ENCODE peak calls at places on chromosome 5, in six cellular contexts. Z is A673, O is NT2/D1, K is choroid plexus epithelial cell, L is cortex of kidney, P is HuH-7.5. E is an unnamed sample.

GRCh38 chr5:141623197-141623596 is 4.4 kb upstream of the DIAPH1 start:
- DNase-seq in K (peak), P (no peak), L (no peak), Z (no peak), O (no peak), E (no peak)

GRCh38 chr5:141843156-141843927 is 34.9 kb downstream of the PCDH1 start:
- DNase-seq in O (no peak), Z (no peak), L (no peak), K (peak), P (no peak), E (no peak)

GRCh38 chr5:72842816-72843215 is 26.4 kb downstream of the TNPO1 start:
- DNase-seq in K (peak), P (no peak), O (no peak), L (no peak), Z (peak), E (no peak)

GRCh38 chr5:137649228-137649890 is 86.5 kb downstream of the KLHL3 start:
- DNase-seq in O (no peak), L (no peak), Z (peak), K (peak), P (no peak), E (no peak)

GRCh38 chr5:122492675-122493074 is 180.6 kb downstream of the SNCAIP start:
- DNase-seq in P (no peak), K (no peak), L (no peak), Z (peak), O (no peak), E (no peak)

GRCh38 chr5:10726179-10726912 is 34.7 kb downstream of the DAP start:
- DNase-seq in Z (no peak), P (no peak), L (no peak), O (no peak), K (no peak), E (no peak)

GRCh38 chr5:173643964-173644363 is 27.5 kb upstream of the BOD1 start:
- DNase-seq in O (peak), Z (no peak), L (no peak), P (no peak), K (peak), E (no peak)

GRCh38 chr5:3265131-3265885 is 330.3 kb upstream of the IRX1 start:
- DNase-seq in L (no peak), K (no peak), P (no peak), O (no peak), Z (no peak), E (no peak)

GRCh38 chr5:142356716-142357468 is 32.1 kb upstream of the SPRY4 start:
- DNase-seq in K (peak), Z (peak), L (no peak), O (peak), P (peak), E (peak)

GRCh38 chr5:69083412-69083811 is 10.4 kb upstream of the SLC30A5 start:
- DNase-seq in O (no peak), Z (peak), K (peak), P (no peak), L (no peak), E (no peak)

GRCh38 chr5:94524841-94525697 is 93.3 kb downstream of the KIAA0825 start:
- DNase-seq in O (peak), Z (peak), L (no peak), P (no peak), K (peak), E (no peak)

GRCh38 chr5:106386287-106386686 is 1284.5 kb downstream of the EFNA5 start:
- DNase-seq in Z (no peak), O (no peak), P (no peak), L (no peak), K (no peak), E (no peak)

GRCh38 chr5:73901455-73901854 is 275.5 kb downstream of the ARHGEF28 start:
- DNase-seq in L (no peak), Z (no peak), K (no peak), P (peak), O (no peak), E (no peak)

GRCh38 chr5:14410068-14410941 is 171.3 kb upstream of the OTULINL start:
- DNase-seq in L (no peak), Z (no peak), K (no peak), P (no peak), O (no peak), E (no peak)

GRCh38 chr5:148806520-148806931 is 19.9 kb upstream of the ADRB2 start:
- DNase-seq in O (no peak), Z (no peak), K (peak), L (no peak), P (no peak), E (no peak)